ENCODE peak calls at places on chromosomes 1 and 21, in nine cellular contexts. K is heart left ventricle, F is neural progenitor cell, B is astrocyte of the spinal cord, L is A549, N is Peyer's patch, W is neural crest cell, S is tibial artery, O is foreskin fibroblast. E is an unnamed sample.

GRCh38 chr1:7491089-7491817 is 279.8 kb upstream of the VAMP3 start:
- DNase-seq in L (no peak), F (no peak), K (no peak), B (peak), N (peak), O (peak), S (no peak), W (no peak), E (no peak)

GRCh38 chr1:72282690-72283203 is 408 bp upstream of the NEGR1 start:
- DNase-seq in L (no peak), O (peak), B (peak), S (peak), F (peak), K (peak), N (peak), W (peak), E (peak)

GRCh38 chr1:155910621-155911121 is 478 bp downstream of the RIT1 start:
- DNase-seq in K (no peak), F (peak), O (peak), W (peak), L (no peak), S (peak), N (peak), B (peak), E (no peak)

GRCh38 chr1:30191154-30191702 is 532.2 kb downstream of the MATN1 start:
- DNase-seq in F (no peak), B (peak), O (peak), N (no peak), K (no peak), W (no peak), S (no peak), L (peak), E (no peak)

GRCh38 chr1:181768930-181769280 is 285.6 kb downstream of the CACNA1E start:
- DNase-seq in O (no peak), L (no peak), B (no peak), K (no peak), W (no peak), S (no peak), N (no peak), F (no peak), E (no peak)

GRCh38 chr1:203172184-203173115 is 3.2 kb downstream of the MYBPH start:
- DNase-seq in N (peak), O (peak), K (peak), F (peak), L (peak), S (no peak), W (peak), B (peak), E (no peak)

GRCh38 chr1:209937996-209938959 is at the start of gene SYT14:
- DNase-seq in S (no peak), O (peak), L (peak), W (peak), F (peak), K (peak), B (peak), N (no peak), E (no peak)

GRCh38 chr1:11888877-11889208 is 30.1 kb upstream of the NPPB start:
- DNase-seq in B (no peak), K (peak), S (no peak), O (no peak), L (no peak), F (no peak), W (no peak), N (no peak), E (no peak)

GRCh38 chr1:40855513-40855912 is 6.7 kb downstream of the CITED4 start:
- DNase-seq in W (no peak), F (peak), B (no peak), L (no peak), K (no peak), O (no peak), N (no peak), S (no peak), E (no peak)
- TF ChIP-seq CTCF in W (peak), F (peak), B (peak), L (peak), K (peak), O (peak), N (no peak), S (no peak), E (peak)

GRCh38 chr21:39669485-39669884 is 56.7 kb downstream of the B3GALT5 start:
- DNase-seq in L (no peak), F (no peak), S (no peak), W (no peak), B (no peak), N (no peak), O (no peak), K (no peak), E (no peak)
- TF ChIP-seq CTCF in L (no peak), F (no peak), S (no peak), W (no peak), B (no peak), N (no peak), O (no peak), K (no peak), E (no peak)

DNA sequence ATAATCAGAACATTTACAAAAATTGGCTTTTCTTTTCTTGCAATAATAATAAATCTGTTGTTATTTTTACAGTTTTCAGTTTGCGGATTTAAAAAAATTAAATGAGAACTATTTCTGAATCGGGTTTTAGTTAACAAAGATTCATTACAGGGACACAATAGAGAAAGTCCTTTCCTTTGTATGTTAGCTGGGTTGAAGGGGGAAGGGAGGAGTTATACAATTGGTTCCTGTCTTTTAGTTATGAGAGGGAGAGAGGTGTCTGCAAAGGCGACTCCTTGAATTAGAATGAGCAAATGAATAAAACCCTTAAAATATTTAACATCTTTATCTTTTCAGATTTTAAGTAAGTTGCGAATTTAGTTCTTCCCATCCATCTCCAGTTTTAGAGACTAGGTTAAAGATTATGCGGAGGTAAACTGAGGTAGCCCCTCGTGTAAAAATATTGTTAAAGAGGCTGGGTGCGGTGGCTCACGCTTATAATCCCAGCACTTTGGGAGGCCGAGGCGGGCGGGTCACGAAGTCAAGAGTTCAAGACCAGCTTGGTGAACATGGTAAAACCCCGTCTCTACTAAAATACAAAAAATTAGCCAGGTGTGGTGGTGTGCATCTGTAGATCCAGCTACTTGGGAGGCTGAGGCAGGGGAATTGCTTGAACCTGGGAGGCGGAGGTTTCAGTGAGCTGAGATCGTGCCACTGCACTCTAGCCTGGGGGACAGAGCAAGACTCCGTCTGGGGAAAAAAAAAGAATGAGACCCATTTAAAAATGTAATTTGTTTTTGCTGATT is 3.9 kb downstream of the SPEN start:
- DNase-seq in F (peak), O (no peak), S (no peak), K (no peak), W (no peak), N (peak), L (no peak), B (no peak), E (no peak)
- TF ChIP-seq CTCF in F (no peak), O (no peak), S (no peak), K (no peak), W (no peak), N (no peak), L (no peak), B (no peak), E (no peak)

DNA sequence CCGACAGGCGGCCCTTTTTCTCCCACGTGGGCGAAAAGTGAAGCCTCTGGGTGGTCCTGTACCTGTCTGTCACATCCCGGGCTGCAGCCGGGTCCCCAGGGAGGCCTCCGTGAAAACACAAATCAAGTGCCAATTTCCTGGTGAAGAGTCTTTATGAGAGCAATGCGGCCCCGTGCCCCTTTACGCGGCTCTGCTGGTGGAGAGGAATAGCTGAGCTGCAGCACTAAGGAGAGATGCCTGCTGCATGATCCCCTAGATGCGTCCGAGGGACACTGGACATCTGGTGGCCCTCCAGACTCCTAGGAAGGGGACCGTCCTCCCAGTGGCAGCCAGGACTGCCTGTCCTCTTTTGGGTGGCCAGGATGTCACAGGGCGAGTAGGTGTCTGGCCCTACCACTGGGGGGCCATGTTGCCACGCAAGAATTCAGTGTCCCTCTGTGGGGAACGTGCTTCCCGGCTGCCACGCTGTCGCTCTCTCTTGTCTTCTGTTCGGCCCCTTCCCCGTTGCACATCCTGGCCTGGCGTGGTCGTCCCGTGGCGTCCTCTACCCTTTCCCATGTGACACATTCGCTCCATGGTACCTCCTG is 38.7 kb downstream of the COL18A1 start:
- DNase-seq in O (no peak), K (peak), F (no peak), N (no peak), W (no peak), S (no peak), L (no peak), B (no peak), E (no peak)
- TF ChIP-seq CTCF in O (no peak), K (no peak), F (no peak), N (no peak), W (no peak), S (peak), L (no peak), B (peak), E (no peak)